ENCODE peak calls at places on chromosomes 7 and 10, in five cellular contexts. O is NT2/D1, R is cardiac muscle cell, Y is transverse colon, A is SJSA1. W is an unnamed sample.

GRCh38 chr7:40680657-40681056 is 545.9 kb downstream of the SUGCT start:
- DNase-seq in O (peak; percentile 50), R (peak; percentile 40), Y (no peak), A (no peak), W (peak; percentile 9)

GRCh38 chr7:102236592-102237287 is 49.9 kb upstream of the SH2B2 start:
- DNase-seq in O (peak; percentile 68), R (peak; percentile 77), Y (peak; percentile 67), A (peak; percentile 65), W (peak; percentile 53)

GRCh38 chr10:129933456-129934092 is 30.5 kb downstream of the EBF3 start:
- DNase-seq in O (no peak), R (no peak), Y (no peak), A (no peak), W (no peak)

GRCh38 chr7:46738713-46739220 is 817.7 kb upstream of the IGFBP3 start:
- DNase-seq in O (no peak), R (no peak), Y (no peak), A (no peak), W (no peak)

GRCh38 chr7:133434246-133434865 is 181.5 kb downstream of the EXOC4 start:
- DNase-seq in O (no peak), R (peak; percentile 70), Y (no peak), A (peak; percentile 71), W (no peak)

GRCh38 chr7:47067215-47067614 is 514.7 kb downstream of the TNS3 start:
- DNase-seq in O (no peak), R (no peak), Y (no peak), A (no peak), W (no peak)

GRCh38 chr10:112275512-112276245 is 7.5 kb upstream of the TECTB start:
- DNase-seq in O (no peak), R (no peak), Y (no peak), A (no peak), W (no peak)

GRCh38 chr10:87866575-87866974 is 3.1 kb downstream of the PTEN start:
- DNase-seq in O (no peak), R (no peak), Y (no peak), A (peak; percentile 41), W (no peak)

GRCh38 chr10:67925449-67926005 is 41.1 kb downstream of the SIRT1 start:
- DNase-seq in O (no peak), R (no peak), Y (no peak), A (no peak), W (no peak)

GRCh38 chr10:6054884-6055283 is 7.3 kb downstream of the IL2RA start:
- DNase-seq in O (no peak), R (no peak), Y (no peak), A (no peak), W (no peak)

DNA sequence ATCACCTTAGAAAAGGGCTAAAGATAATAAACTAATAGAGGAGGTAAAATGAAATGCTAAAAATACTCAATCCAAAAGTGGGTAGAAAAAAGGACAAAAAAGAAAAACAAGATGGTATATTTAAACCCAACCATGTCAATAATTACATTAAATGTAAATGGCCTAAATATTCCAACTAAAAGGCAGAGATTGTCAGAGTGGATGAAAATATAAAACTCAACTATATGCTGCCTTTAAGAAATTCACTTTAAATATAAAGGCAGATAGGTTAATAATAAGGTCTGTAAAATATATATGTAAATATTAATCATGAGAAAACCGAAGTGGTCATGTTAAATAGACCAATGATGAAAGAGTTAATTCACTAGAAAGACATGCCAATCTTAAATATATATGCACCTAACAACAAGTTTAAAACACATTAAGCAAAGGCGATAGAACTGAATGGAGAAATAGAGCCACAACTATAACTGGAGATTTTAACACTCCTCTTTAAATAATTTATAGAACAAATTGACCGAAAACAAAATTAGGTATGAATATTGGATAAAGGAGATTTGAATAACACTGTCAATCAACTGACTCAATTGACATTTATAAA is 159.4 kb downstream of the PLPP4 start:
- DNase-seq in O (no peak), R (no peak), Y (no peak), A (no peak), W (no peak)
- H3K9me3 ChIP-seq in O (peaks cover 14% of the 10 kb centered on the region), R (no peaks in the 10 kb centered on the region), Y (peaks cover 17% of the 10 kb centered on the region), A (no peaks in the 10 kb centered on the region), W (no peaks in the 10 kb centered on the region)

DNA sequence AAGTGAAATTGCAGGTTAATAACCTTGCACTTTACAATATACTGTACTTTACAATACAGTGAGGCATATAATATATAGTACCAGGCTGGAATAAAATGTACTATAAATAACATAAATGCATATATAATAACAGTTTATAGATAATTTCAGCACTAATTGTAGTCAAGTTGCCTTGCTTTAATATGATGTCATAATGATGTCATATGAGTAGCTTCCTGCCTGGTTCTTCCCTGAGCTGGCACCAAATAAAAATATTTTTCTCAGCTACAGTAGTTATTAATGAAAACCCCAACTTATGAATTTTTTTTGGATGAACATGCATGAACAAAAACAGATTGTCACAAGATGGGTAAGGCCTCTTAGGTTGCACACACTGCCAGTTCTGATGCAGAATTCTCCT is 816.7 kb downstream of the XPNPEP1 start:
- DNase-seq in O (no peak), R (no peak), Y (no peak), A (no peak), W (no peak)
- H3K9me3 ChIP-seq in O (no peaks in the 10 kb centered on the region), R (no peaks in the 10 kb centered on the region), Y (no peaks in the 10 kb centered on the region), A (no peaks in the 10 kb centered on the region), W (no peaks in the 10 kb centered on the region)

DNA sequence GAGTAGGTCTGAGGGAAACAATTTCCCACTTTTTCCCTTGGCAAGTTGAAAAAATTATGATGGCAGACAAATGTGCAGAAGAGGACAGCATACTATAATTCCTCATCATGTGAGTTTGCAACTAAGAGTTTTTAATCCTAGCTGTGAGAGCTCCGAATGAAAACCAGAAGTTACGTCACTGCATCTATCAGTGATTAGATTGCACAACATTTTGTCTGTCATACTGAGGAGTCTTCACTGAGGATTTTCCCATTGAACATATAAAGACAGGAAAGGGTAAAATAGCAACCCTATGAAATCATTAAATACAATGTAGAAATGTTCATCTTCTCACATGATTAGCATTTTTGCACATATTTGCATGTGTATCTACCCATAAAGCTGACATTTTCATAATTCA is 45.8 kb downstream of the ZNF736 start:
- DNase-seq in O (no peak), R (no peak), Y (no peak), A (no peak), W (no peak)
- H3K9me3 ChIP-seq in O (peaks cover 37% of the 10 kb centered on the region), R (no peaks in the 10 kb centered on the region), Y (peaks cover 38% of the 10 kb centered on the region), A (peaks cover 5% of the 10 kb centered on the region), W (no peaks in the 10 kb centered on the region)

DNA sequence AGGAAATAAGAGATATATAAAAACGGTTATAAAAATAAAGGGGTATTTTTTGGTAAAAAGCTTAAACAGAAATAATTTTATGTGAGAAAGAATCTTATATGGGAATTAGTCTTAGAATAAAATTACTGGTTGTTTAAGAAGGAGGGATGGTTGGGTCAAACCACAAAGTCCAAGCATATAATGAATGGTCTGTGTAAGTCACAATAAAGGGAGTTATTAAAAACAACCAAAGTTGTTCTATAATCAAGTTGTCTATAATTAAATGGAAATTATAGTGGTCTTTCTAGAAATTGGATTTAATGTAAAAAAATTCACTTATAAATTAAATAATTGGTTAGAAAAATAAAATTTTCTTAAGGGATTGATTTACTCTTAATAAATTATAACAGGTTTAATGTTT is 304.8 kb downstream of the POM121L12 start:
- DNase-seq in O (no peak), R (no peak), Y (no peak), A (no peak), W (no peak)
- H3K9me3 ChIP-seq in O (peaks cover 83% of the 10 kb centered on the region), R (no peaks in the 10 kb centered on the region), Y (peaks cover 4% of the 10 kb centered on the region), A (no peaks in the 10 kb centered on the region), W (peaks cover 2% of the 10 kb centered on the region)

DNA sequence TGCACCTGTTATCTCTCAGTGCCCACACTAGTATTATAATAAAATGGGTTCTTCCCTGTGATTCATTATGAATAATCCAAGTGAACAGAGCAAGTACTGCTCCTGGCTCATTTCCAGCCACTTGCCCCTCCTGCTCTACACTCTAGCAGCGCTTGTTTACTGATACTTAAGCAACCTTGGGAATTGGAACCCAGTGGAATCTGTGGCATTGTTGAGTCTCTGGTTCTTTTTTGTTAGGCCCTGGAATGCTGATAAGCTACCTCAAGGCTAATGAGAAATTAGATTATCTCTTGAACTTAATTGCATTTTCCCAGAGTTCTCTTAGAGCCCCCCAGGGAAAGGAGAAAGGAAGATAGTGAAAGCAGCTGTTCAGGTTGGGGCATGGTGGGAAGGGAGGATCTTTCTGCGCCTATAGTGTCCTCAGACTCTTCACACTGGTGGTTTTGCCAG is 34.0 kb downstream of the PRKAR2B start:
- DNase-seq in O (peak; percentile 20), R (peak; percentile 52), Y (no peak), A (no peak), W (no peak)
- H3K9me3 ChIP-seq in O (no peaks in the 10 kb centered on the region), R (no peaks in the 10 kb centered on the region), Y (no peaks in the 10 kb centered on the region), A (no peaks in the 10 kb centered on the region), W (no peaks in the 10 kb centered on the region)

DNA sequence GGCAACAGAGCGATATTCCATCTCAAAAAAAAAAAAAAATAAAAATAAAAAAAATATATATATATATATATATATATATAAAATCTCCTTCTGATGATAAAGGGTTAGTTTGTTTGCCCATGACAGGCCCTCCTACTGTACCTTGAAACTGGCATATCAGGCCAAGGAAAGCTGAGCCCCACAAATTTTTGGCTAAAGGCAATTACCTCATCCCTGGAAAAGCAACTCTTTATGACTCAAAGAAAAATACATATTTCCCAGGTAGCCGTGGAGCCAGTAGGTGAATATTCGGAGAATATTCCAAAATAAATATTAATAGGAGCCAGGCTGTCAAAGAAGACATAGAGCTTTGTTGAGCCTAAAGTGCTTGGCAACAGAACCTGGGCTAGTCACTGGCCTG is 245.1 kb downstream of the GALNT17 start:
- DNase-seq in O (no peak), R (no peak), Y (no peak), A (no peak), W (no peak)
- H3K9me3 ChIP-seq in O (peaks cover 19% of the 10 kb centered on the region), R (no peaks in the 10 kb centered on the region), Y (no peaks in the 10 kb centered on the region), A (peaks cover 3% of the 10 kb centered on the region), W (peaks cover 6% of the 10 kb centered on the region)

GRCh38 chr10:85036661-85037060 is 708.3 kb downstream of the CCSER2 start:
- DNase-seq in O (no peak), R (no peak), Y (no peak), A (no peak), W (no peak)

GRCh38 chr10:85032981-85033380 is 704.6 kb downstream of the CCSER2 start:
- DNase-seq in O (no peak), R (no peak), Y (no peak), A (no peak), W (no peak)
- H3K9me3 ChIP-seq in O (no peaks in the 10 kb centered on the region), R (no peaks in the 10 kb centered on the region), Y (no peaks in the 10 kb centered on the region), A (no peaks in the 10 kb centered on the region), W (no peaks in the 10 kb centered on the region)

DNA sequence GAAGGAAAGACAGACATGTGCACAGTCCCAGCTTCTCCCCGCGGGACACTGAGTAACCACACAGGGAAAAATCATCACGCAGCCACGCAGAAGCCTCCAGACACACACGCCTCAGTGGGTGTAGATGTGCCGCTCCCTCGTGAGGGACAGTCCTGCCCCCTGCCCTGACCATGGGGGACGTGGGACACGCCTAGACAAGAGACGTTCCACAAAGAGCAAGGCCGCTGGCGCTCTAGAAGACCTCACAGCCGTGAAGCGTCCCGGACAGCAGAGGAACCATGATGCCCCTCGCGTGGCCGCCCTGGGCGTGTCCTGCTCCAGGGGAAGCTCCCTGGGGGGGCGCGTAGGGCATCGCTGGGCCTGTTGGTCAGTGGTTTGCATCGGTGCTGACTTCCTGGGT is 210.8 kb downstream of the DNAJB6 start:
- DNase-seq in O (no peak), R (no peak), Y (no peak), A (no peak), W (no peak)
- H3K9me3 ChIP-seq in O (no peaks in the 10 kb centered on the region), R (no peaks in the 10 kb centered on the region), Y (no peaks in the 10 kb centered on the region), A (no peaks in the 10 kb centered on the region), W (no peaks in the 10 kb centered on the region)

DNA sequence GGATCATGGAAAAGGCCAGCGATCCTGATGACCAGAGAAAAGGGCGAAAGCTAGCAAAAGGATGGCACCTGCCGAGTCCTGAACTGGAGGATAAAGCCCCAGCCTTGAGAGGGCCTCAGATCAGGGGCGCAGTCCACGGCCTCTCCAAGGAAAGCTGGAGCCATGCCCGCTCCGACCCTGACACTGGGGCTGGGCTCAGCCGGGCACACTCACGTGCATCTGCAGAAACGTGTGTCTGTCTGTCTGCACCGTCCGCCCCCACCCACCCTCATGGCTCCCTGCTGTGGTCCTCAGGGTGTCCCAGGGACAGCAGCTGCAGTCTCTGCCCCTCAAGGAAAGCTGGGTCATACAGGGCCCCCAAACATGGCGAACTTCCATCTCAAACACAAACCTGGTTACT is 200.5 kb downstream of the TCERG1L start:
- DNase-seq in O (no peak), R (no peak), Y (no peak), A (no peak), W (no peak)
- H3K9me3 ChIP-seq in O (no peaks in the 10 kb centered on the region), R (no peaks in the 10 kb centered on the region), Y (no peaks in the 10 kb centered on the region), A (peaks cover 6% of the 10 kb centered on the region), W (peaks cover 1% of the 10 kb centered on the region)

W was measured in neuronal stem cell.